ENCODE peak calls at places on chromosome 7, in five cellular contexts. One of them, this sample, is unnamed.

GRCh38 chr7:55192718-55193117 is 172.4 kb upstream of the LANCL2 start:
- DNase-seq in aorta: no peak
- DNase-seq in Panc1: no peak
- DNase-seq in mucosa of descending colon: no peak
- DNase-seq in OCI-LY7: no peak
- DNase-seq in this sample: no peak

GRCh38 chr7:117412390-117412789 is 14.9 kb downstream of the ASZ1 start:
- DNase-seq in aorta: no peak
- DNase-seq in Panc1: no peak
- DNase-seq in mucosa of descending colon: no peak
- DNase-seq in OCI-LY7: no peak
- DNase-seq in this sample: no peak

GRCh38 chr7:70349819-70350218 is 751.5 kb downstream of the AUTS2 start:
- DNase-seq in OCI-LY7: no peak
- DNase-seq in Panc1: no peak
- DNase-seq in aorta: no peak
- DNase-seq in mucosa of descending colon: no peak
- DNase-seq in this sample: no peak

GRCh38 chr7:132499065-132499464 is 77.2 kb downstream of the PLXNA4 start:
- DNase-seq in OCI-LY7: no peak
- DNase-seq in Panc1: no peak
- DNase-seq in aorta: no peak
- DNase-seq in mucosa of descending colon: no peak
- DNase-seq in this sample: no peak

GRCh38 chr7:81256991-81257390 is 338.1 kb upstream of the SEMA3C start:
- DNase-seq in OCI-LY7: no peak
- DNase-seq in aorta: no peak
- DNase-seq in mucosa of descending colon: no peak
- DNase-seq in Panc1: no peak
- DNase-seq in this sample: no peak

GRCh38 chr7:18494821-18495408 is 634 bp upstream of the HDAC9 start:
- DNase-seq in aorta: no peak
- DNase-seq in OCI-LY7: no peak
- DNase-seq in Panc1: no peak
- DNase-seq in mucosa of descending colon: no peak
- DNase-seq in this sample: no peak

GRCh38 chr7:124155400-124156022 is 122.6 kb upstream of the TMEM229A start:
- DNase-seq in OCI-LY7: peak; percentile 8
- DNase-seq in Panc1: no peak
- DNase-seq in aorta: no peak
- DNase-seq in mucosa of descending colon: no peak
- DNase-seq in this sample: no peak

GRCh38 chr7:118232837-118233236 is 8.3 kb downstream of the ANKRD7 start:
- DNase-seq in Panc1: no peak
- DNase-seq in mucosa of descending colon: no peak
- DNase-seq in aorta: no peak
- DNase-seq in OCI-LY7: no peak
- DNase-seq in this sample: no peak

GRCh38 chr7:104267701-104268368 is 60.0 kb upstream of the ORC5 start:
- DNase-seq in mucosa of descending colon: no peak
- DNase-seq in Panc1: no peak
- DNase-seq in OCI-LY7: peak; percentile 9
- DNase-seq in aorta: no peak
- DNase-seq in this sample: no peak

GRCh38 chr7:83248000-83248399 is 85.3 kb upstream of the PCLO start:
- DNase-seq in Panc1: no peak
- DNase-seq in mucosa of descending colon: no peak
- DNase-seq in aorta: no peak
- DNase-seq in OCI-LY7: no peak
- DNase-seq in this sample: no peak

GRCh38 chr7:1537631-1538412 is 7.3 kb downstream of the MAFK start:
- DNase-seq in Panc1: no peak
- DNase-seq in aorta: peak; percentile 94
- DNase-seq in mucosa of descending colon: peak; percentile 75
- DNase-seq in OCI-LY7: no peak
- DNase-seq in this sample: no peak

GRCh38 chr7:19749658-19750057 is 23.8 kb downstream of the TMEM196 start:
- DNase-seq in Panc1: no peak
- DNase-seq in mucosa of descending colon: no peak
- DNase-seq in OCI-LY7: no peak
- DNase-seq in aorta: no peak
- DNase-seq in this sample: no peak

GRCh38 chr7:157709531-157710251 is 372.9 kb downstream of the DNAJB6 start:
- DNase-seq in Panc1: no peak
- DNase-seq in OCI-LY7: no peak
- DNase-seq in aorta: no peak
- DNase-seq in mucosa of descending colon: no peak
- DNase-seq in this sample: no peak

GRCh38 chr7:113083132-113083833 is 3.3 kb downstream of the GPR85 start:
- DNase-seq in OCI-LY7: no peak
- DNase-seq in mucosa of descending colon: no peak
- DNase-seq in Panc1: no peak
- DNase-seq in aorta: no peak
- DNase-seq in this sample: no peak

GRCh38 chr7:25359471-25360059 is 131.3 kb upstream of the NPVF start:
- DNase-seq in aorta: no peak
- DNase-seq in Panc1: no peak
- DNase-seq in OCI-LY7: no peak
- DNase-seq in mucosa of descending colon: no peak
- DNase-seq in this sample: no peak

GRCh38 chr7:151074817-151075661 is 5.6 kb downstream of the FASTK start:
- DNase-seq in mucosa of descending colon: peak; percentile 26
- DNase-seq in aorta: no peak
- DNase-seq in Panc1: no peak
- DNase-seq in OCI-LY7: no peak
- DNase-seq in this sample: no peak

GRCh38 chr7:121083790-121084251 is 95.3 kb downstream of the CPED1 start:
- DNase-seq in aorta: no peak
- DNase-seq in OCI-LY7: no peak
- DNase-seq in mucosa of descending colon: no peak
- DNase-seq in Panc1: no peak
- DNase-seq in this sample: no peak
- H3K4me1 ChIP-seq in aorta: peaks cover 18% of the 10 kb centered on the region
- H3K4me1 ChIP-seq in OCI-LY7: no peaks in the 10 kb centered on the region
- H3K4me1 ChIP-seq in mucosa of descending colon: no peaks in the 10 kb centered on the region
- H3K4me1 ChIP-seq in Panc1: no peaks in the 10 kb centered on the region
- H3K4me1 ChIP-seq in this sample: no peaks in the 10 kb centered on the region

GRCh38 chr7:6252748-6253147 is 19.7 kb downstream of the CYTH3 start:
- DNase-seq in Panc1: no peak
- DNase-seq in OCI-LY7: no peak
- DNase-seq in aorta: no peak
- DNase-seq in mucosa of descending colon: no peak
- DNase-seq in this sample: no peak
- H3K4me1 ChIP-seq in Panc1: peaks cover 11% of the 10 kb centered on the region
- H3K4me1 ChIP-seq in OCI-LY7: peaks cover 1% of the 10 kb centered on the region
- H3K4me1 ChIP-seq in aorta: peaks cover 11% of the 10 kb centered on the region
- H3K4me1 ChIP-seq in mucosa of descending colon: peaks cover 6% of the 10 kb centered on the region
- H3K4me1 ChIP-seq in this sample: peaks cover 16% of the 10 kb centered on the region

GRCh38 chr7:155809332-155809946 is 2.8 kb downstream of the SHH start:
- DNase-seq in mucosa of descending colon: no peak
- DNase-seq in aorta: no peak
- DNase-seq in OCI-LY7: no peak
- DNase-seq in Panc1: no peak
- DNase-seq in this sample: no peak
- H3K4me1 ChIP-seq in mucosa of descending colon: peaks cover 43% of the 10 kb centered on the region
- H3K4me1 ChIP-seq in aorta: no peaks in the 10 kb centered on the region
- H3K4me1 ChIP-seq in OCI-LY7: no peaks in the 10 kb centered on the region
- H3K4me1 ChIP-seq in Panc1: peaks cover 35% of the 10 kb centered on the region
- H3K4me1 ChIP-seq in this sample: peaks cover 16% of the 10 kb centered on the region

GRCh38 chr7:130919316-130920103 is 185.5 kb upstream of the KLF14 start:
- DNase-seq in Panc1: no peak
- DNase-seq in mucosa of descending colon: no peak
- DNase-seq in aorta: no peak
- DNase-seq in OCI-LY7: no peak
- DNase-seq in this sample: no peak
- H3K4me1 ChIP-seq in Panc1: peaks cover 100% of the 10 kb centered on the region
- H3K4me1 ChIP-seq in mucosa of descending colon: peaks cover 68% of the 10 kb centered on the region
- H3K4me1 ChIP-seq in aorta: peaks cover 8% of the 10 kb centered on the region
- H3K4me1 ChIP-seq in OCI-LY7: peaks cover 5% of the 10 kb centered on the region
- H3K4me1 ChIP-seq in this sample: peaks cover 100% of the 10 kb centered on the region

DNA sequence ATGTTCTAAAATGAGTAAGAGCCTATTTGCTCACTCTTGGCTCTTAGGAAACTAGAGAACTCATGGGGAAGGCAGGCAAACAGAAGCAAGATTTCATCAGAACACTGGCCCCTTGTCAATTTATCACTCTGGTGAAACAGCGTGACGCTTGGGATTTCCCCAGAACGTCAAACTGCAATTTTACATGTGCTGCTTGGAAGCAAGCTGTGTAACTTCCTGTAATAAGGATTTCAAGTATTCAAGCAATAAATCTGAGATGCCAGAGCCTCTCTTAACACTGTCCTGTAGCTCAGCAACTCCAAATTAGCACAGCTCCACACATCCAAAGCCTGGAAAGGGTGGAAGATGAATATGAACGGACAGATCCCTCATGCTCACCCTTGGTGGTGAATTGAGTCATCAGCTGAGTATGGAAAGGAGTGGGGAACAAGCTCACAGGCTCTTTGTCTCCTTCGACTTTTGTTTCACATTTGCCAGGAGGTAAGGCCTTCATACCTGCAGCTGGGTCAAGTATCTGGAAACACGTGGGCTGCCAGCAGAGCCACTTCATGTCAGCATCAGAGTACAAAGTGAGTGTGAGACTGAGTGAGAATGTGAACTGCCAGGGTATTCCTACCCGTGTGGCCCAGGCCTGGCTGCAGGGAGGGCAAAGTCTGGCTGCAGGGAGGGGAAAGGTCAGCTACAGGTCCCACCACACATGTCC is 140.4 kb upstream of the NAMPT start:
- DNase-seq in Panc1: peak; percentile 59
- DNase-seq in mucosa of descending colon: peak; percentile 28
- DNase-seq in OCI-LY7: no peak
- DNase-seq in aorta: peak; percentile 86
- DNase-seq in this sample: peak; percentile 56
- H3K4me1 ChIP-seq in Panc1: peaks cover 4% of the 10 kb centered on the region
- H3K4me1 ChIP-seq in mucosa of descending colon: peaks cover 9% of the 10 kb centered on the region
- H3K4me1 ChIP-seq in OCI-LY7: no peaks in the 10 kb centered on the region
- H3K4me1 ChIP-seq in aorta: no peaks in the 10 kb centered on the region
- H3K4me1 ChIP-seq in this sample: peaks cover 12% of the 10 kb centered on the region

GRCh38 chr7:92797284-92797683 is 39.1 kb downstream of the CDK6 start:
- DNase-seq in Panc1: no peak
- DNase-seq in aorta: no peak
- DNase-seq in mucosa of descending colon: no peak
- DNase-seq in OCI-LY7: no peak
- DNase-seq in this sample: no peak

GRCh38 chr7:92797693-92798092 is 38.7 kb downstream of the CDK6 start:
- DNase-seq in Panc1: no peak
- DNase-seq in mucosa of descending colon: no peak
- DNase-seq in OCI-LY7: no peak
- DNase-seq in aorta: no peak
- DNase-seq in this sample: no peak

GRCh38 chr7:92793656-92794205 is 42.6 kb downstream of the CDK6 start:
- DNase-seq in mucosa of descending colon: no peak
- DNase-seq in aorta: no peak
- DNase-seq in Panc1: no peak
- DNase-seq in OCI-LY7: no peak
- DNase-seq in this sample: no peak

GRCh38 chr7:92794386-92794785 is 42.0 kb downstream of the CDK6 start:
- DNase-seq in OCI-LY7: no peak
- DNase-seq in aorta: no peak
- DNase-seq in Panc1: no peak
- DNase-seq in mucosa of descending colon: no peak
- DNase-seq in this sample: no peak

GRCh38 chr7:92794846-92795245 is 41.5 kb downstream of the CDK6 start:
- DNase-seq in OCI-LY7: no peak
- DNase-seq in aorta: no peak
- DNase-seq in Panc1: no peak
- DNase-seq in mucosa of descending colon: no peak
- DNase-seq in this sample: no peak
- H3K4me1 ChIP-seq in OCI-LY7: peaks cover 14% of the 10 kb centered on the region
- H3K4me1 ChIP-seq in aorta: peaks cover 13% of the 10 kb centered on the region
- H3K4me1 ChIP-seq in Panc1: peaks cover 34% of the 10 kb centered on the region
- H3K4me1 ChIP-seq in mucosa of descending colon: peaks cover 13% of the 10 kb centered on the region
- H3K4me1 ChIP-seq in this sample: peaks cover 21% of the 10 kb centered on the region

GRCh38 chr7:120053390-120053961 is 219.5 kb upstream of the KCND2 start:
- DNase-seq in mucosa of descending colon: no peak
- DNase-seq in OCI-LY7: no peak
- DNase-seq in aorta: no peak
- DNase-seq in Panc1: no peak
- DNase-seq in this sample: no peak

GRCh38 chr7:120054376-120055100 is 218.4 kb upstream of the KCND2 start:
- DNase-seq in Panc1: no peak
- DNase-seq in mucosa of descending colon: no peak
- DNase-seq in aorta: no peak
- DNase-seq in OCI-LY7: no peak
- DNase-seq in this sample: no peak

GRCh38 chr7:120056227-120056626 is 216.7 kb upstream of the KCND2 start:
- DNase-seq in OCI-LY7: no peak
- DNase-seq in mucosa of descending colon: no peak
- DNase-seq in aorta: no peak
- DNase-seq in Panc1: no peak
- DNase-seq in this sample: no peak

GRCh38 chr7:120055300-120055699 is 217.7 kb upstream of the KCND2 start:
- DNase-seq in OCI-LY7: no peak
- DNase-seq in Panc1: no peak
- DNase-seq in aorta: no peak
- DNase-seq in mucosa of descending colon: no peak
- DNase-seq in this sample: no peak

GRCh38 chr7:120052884-120053382 is 220.0 kb upstream of the KCND2 start:
- DNase-seq in OCI-LY7: no peak
- DNase-seq in aorta: peak; percentile 66
- DNase-seq in Panc1: no peak
- DNase-seq in mucosa of descending colon: no peak
- DNase-seq in this sample: no peak
- H3K4me1 ChIP-seq in OCI-LY7: no peaks in the 10 kb centered on the region
- H3K4me1 ChIP-seq in aorta: no peaks in the 10 kb centered on the region
- H3K4me1 ChIP-seq in Panc1: no peaks in the 10 kb centered on the region
- H3K4me1 ChIP-seq in mucosa of descending colon: no peaks in the 10 kb centered on the region
- H3K4me1 ChIP-seq in this sample: no peaks in the 10 kb centered on the region

DNA sequence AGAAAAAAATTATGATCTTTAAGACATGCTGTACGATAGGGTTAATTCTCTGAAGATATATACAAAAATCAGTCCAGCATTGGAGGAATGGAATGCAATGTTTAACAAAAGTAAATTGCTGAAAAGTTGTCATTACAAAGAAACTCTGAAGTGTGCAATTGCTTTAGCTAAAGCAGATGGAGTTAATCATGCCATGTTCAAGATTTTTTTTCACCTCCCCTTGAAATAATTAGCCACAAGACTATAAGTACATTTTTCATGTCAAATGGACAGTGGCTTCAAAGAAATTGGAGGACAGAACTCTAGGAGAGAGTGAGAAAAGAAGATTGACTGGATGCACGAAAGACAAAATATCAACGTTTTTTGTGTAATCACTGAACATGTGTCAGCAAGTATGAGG is 63.1 kb upstream of the MEOX2 start:
- DNase-seq in Panc1: no peak
- DNase-seq in aorta: no peak
- DNase-seq in mucosa of descending colon: no peak
- DNase-seq in OCI-LY7: no peak
- DNase-seq in this sample: no peak
- H3K4me1 ChIP-seq in Panc1: no peaks in the 10 kb centered on the region
- H3K4me1 ChIP-seq in aorta: peaks cover 5% of the 10 kb centered on the region
- H3K4me1 ChIP-seq in mucosa of descending colon: no peaks in the 10 kb centered on the region
- H3K4me1 ChIP-seq in OCI-LY7: no peaks in the 10 kb centered on the region
- H3K4me1 ChIP-seq in this sample: no peaks in the 10 kb centered on the region